ENCODE peak calls at places on chromosomes 2 and 18, in nine cellular contexts. One of them, this sample, is unnamed.

GRCh38 chr18:78069784-78070664 is 820.4 kb downstream of the GALR1 start:
- DNase-seq in aorta: no peak
- DNase-seq in AG04450: no peak
- DNase-seq in ascending aorta: no peak
- DNase-seq in stomach: no peak
- DNase-seq in brain microvascular endothelial cell: no peak
- DNase-seq in mesenchymal stem cell: no peak
- DNase-seq in A673: no peak
- DNase-seq in tibial nerve: peak; percentile 28
- DNase-seq in this sample: no peak

GRCh38 chr2:63283273-63283672 is 232.6 kb downstream of the OTX1 start:
- DNase-seq in aorta: no peak
- DNase-seq in AG04450: no peak
- DNase-seq in ascending aorta: no peak
- DNase-seq in stomach: no peak
- DNase-seq in brain microvascular endothelial cell: no peak
- DNase-seq in mesenchymal stem cell: no peak
- DNase-seq in A673: no peak
- DNase-seq in tibial nerve: no peak
- DNase-seq in this sample: no peak

GRCh38 chr2:201448701-201449100 is 2.6 kb downstream of the TRAK2 start:
- DNase-seq in aorta: no peak
- DNase-seq in AG04450: no peak
- DNase-seq in ascending aorta: no peak
- DNase-seq in stomach: no peak
- DNase-seq in brain microvascular endothelial cell: no peak
- DNase-seq in mesenchymal stem cell: no peak
- DNase-seq in A673: no peak
- DNase-seq in tibial nerve: no peak
- DNase-seq in this sample: peak; percentile 35

GRCh38 chr18:10346786-10347415 is 107.5 kb upstream of the APCDD1 start:
- DNase-seq in aorta: no peak
- DNase-seq in AG04450: no peak
- DNase-seq in ascending aorta: no peak
- DNase-seq in stomach: no peak
- DNase-seq in brain microvascular endothelial cell: no peak
- DNase-seq in mesenchymal stem cell: no peak
- DNase-seq in A673: no peak
- DNase-seq in tibial nerve: no peak
- DNase-seq in this sample: no peak

GRCh38 chr2:102187191-102188150 is 648 bp downstream of the IL1RL2 start:
- DNase-seq in aorta: peak; percentile 70
- DNase-seq in AG04450: no peak
- DNase-seq in ascending aorta: peak; percentile 67
- DNase-seq in stomach: peak; percentile 49
- DNase-seq in brain microvascular endothelial cell: peak; percentile 50
- DNase-seq in mesenchymal stem cell: no peak
- DNase-seq in A673: peak; percentile 42
- DNase-seq in tibial nerve: peak; percentile 18
- DNase-seq in this sample: peak; percentile 59

GRCh38 chr18:32576296-32576916 is 105.7 kb upstream of the GAREM1 start:
- DNase-seq in aorta: no peak
- DNase-seq in AG04450: no peak
- DNase-seq in ascending aorta: no peak
- DNase-seq in stomach: no peak
- DNase-seq in brain microvascular endothelial cell: peak; percentile 8
- DNase-seq in mesenchymal stem cell: peak; percentile 46
- DNase-seq in A673: peak; percentile 53
- DNase-seq in tibial nerve: no peak
- DNase-seq in this sample: no peak

GRCh38 chr2:109513230-109513629 is 100.5 kb downstream of the SEPTIN10 start:
- DNase-seq in aorta: no peak
- DNase-seq in AG04450: no peak
- DNase-seq in ascending aorta: no peak
- DNase-seq in stomach: no peak
- DNase-seq in brain microvascular endothelial cell: no peak
- DNase-seq in mesenchymal stem cell: no peak
- DNase-seq in A673: no peak
- DNase-seq in tibial nerve: no peak
- DNase-seq in this sample: no peak

GRCh38 chr2:36373149-36373880 is 17.7 kb downstream of the CRIM1 start:
- DNase-seq in aorta: no peak
- DNase-seq in AG04450: no peak
- DNase-seq in ascending aorta: no peak
- DNase-seq in stomach: no peak
- DNase-seq in brain microvascular endothelial cell: no peak
- DNase-seq in mesenchymal stem cell: peak; percentile 75
- DNase-seq in A673: no peak
- DNase-seq in tibial nerve: no peak
- DNase-seq in this sample: no peak

GRCh38 chr2:150485114-150485870 is 2.2 kb downstream of the RND3 start:
- DNase-seq in aorta: peak; percentile 88
- DNase-seq in AG04450: no peak
- DNase-seq in ascending aorta: peak; percentile 90
- DNase-seq in stomach: peak; percentile 89
- DNase-seq in brain microvascular endothelial cell: no peak
- DNase-seq in mesenchymal stem cell: peak; percentile 77
- DNase-seq in A673: peak; percentile 78
- DNase-seq in tibial nerve: peak; percentile 45
- DNase-seq in this sample: no peak

GRCh38 chr2:139876964-139877363 is 1096.8 kb upstream of the NXPH2 start:
- DNase-seq in aorta: no peak
- DNase-seq in AG04450: no peak
- DNase-seq in ascending aorta: no peak
- DNase-seq in stomach: no peak
- DNase-seq in brain microvascular endothelial cell: no peak
- DNase-seq in mesenchymal stem cell: no peak
- DNase-seq in A673: no peak
- DNase-seq in tibial nerve: no peak
- DNase-seq in this sample: no peak

GRCh38 chr2:196750977-196751631 is 48.4 kb downstream of the GTF3C3 start:
- DNase-seq in aorta: peak; percentile 76
- DNase-seq in AG04450: peak; percentile 44
- DNase-seq in ascending aorta: peak; percentile 72
- DNase-seq in stomach: peak; percentile 59
- DNase-seq in brain microvascular endothelial cell: peak; percentile 80
- DNase-seq in mesenchymal stem cell: peak; percentile 79
- DNase-seq in A673: peak; percentile 87
- DNase-seq in tibial nerve: peak; percentile 37
- DNase-seq in this sample: peak; percentile 54

GRCh38 chr2:241730679-241731293 is 3.6 kb upstream of the D2HGDH start:
- DNase-seq in aorta: no peak
- DNase-seq in AG04450: no peak
- DNase-seq in ascending aorta: no peak
- DNase-seq in stomach: no peak
- DNase-seq in brain microvascular endothelial cell: no peak
- DNase-seq in mesenchymal stem cell: no peak
- DNase-seq in A673: no peak
- DNase-seq in tibial nerve: no peak
- DNase-seq in this sample: no peak

GRCh38 chr2:241729868-241730267 is 4.6 kb upstream of the D2HGDH start:
- DNase-seq in aorta: no peak
- DNase-seq in AG04450: no peak
- DNase-seq in ascending aorta: no peak
- DNase-seq in stomach: no peak
- DNase-seq in brain microvascular endothelial cell: no peak
- DNase-seq in mesenchymal stem cell: no peak
- DNase-seq in A673: no peak
- DNase-seq in tibial nerve: no peak
- DNase-seq in this sample: no peak

GRCh38 chr2:241726459-241726858 is 8.0 kb upstream of the D2HGDH start:
- DNase-seq in aorta: no peak
- DNase-seq in AG04450: no peak
- DNase-seq in ascending aorta: no peak
- DNase-seq in stomach: no peak
- DNase-seq in brain microvascular endothelial cell: no peak
- DNase-seq in mesenchymal stem cell: no peak
- DNase-seq in A673: no peak
- DNase-seq in tibial nerve: no peak
- DNase-seq in this sample: no peak

GRCh38 chr2:241728000-241728399 is 6.4 kb upstream of the D2HGDH start:
- DNase-seq in aorta: no peak
- DNase-seq in AG04450: no peak
- DNase-seq in ascending aorta: no peak
- DNase-seq in stomach: no peak
- DNase-seq in brain microvascular endothelial cell: no peak
- DNase-seq in mesenchymal stem cell: no peak
- DNase-seq in A673: no peak
- DNase-seq in tibial nerve: no peak
- DNase-seq in this sample: no peak

DNA sequence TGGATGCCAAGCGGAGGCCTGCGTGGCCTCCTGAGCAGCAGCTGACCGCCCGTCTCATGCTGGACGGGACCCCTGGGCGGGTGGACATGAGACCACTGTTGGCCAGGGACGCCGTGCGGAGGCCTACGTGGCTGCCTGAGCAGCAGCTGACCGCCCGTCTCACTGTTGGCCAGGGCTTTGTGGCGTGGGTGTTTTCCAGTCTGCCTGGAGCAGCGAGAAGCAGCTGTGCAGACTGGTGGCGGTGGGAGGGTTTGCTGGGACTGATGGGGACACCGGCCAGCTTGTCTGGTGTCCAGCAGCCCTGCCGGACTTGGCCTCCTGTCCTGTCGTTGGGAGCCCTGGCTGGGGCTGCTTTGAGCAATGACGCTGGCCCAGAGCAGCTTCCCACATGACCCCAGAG is 5.8 kb upstream of the D2HGDH start:
- DNase-seq in aorta: peak; percentile 77
- DNase-seq in AG04450: no peak
- DNase-seq in ascending aorta: peak; percentile 76
- DNase-seq in stomach: no peak
- DNase-seq in brain microvascular endothelial cell: no peak
- DNase-seq in mesenchymal stem cell: no peak
- DNase-seq in A673: no peak
- DNase-seq in tibial nerve: no peak
- DNase-seq in this sample: no peak
- H3K27ac ChIP-seq in aorta: no peak overlapping the region
- H3K27ac ChIP-seq in AG04450: no peak overlapping the region
- H3K27ac ChIP-seq in ascending aorta: peak overlapping the region; percentile 2
- H3K27ac ChIP-seq in stomach: no peak overlapping the region
- H3K27ac ChIP-seq in brain microvascular endothelial cell: no peak overlapping the region
- H3K27ac ChIP-seq in mesenchymal stem cell: no peak overlapping the region
- H3K27ac ChIP-seq in A673: no peak overlapping the region
- H3K27ac ChIP-seq in tibial nerve: peak overlapping the region; percentile 56
- H3K27ac ChIP-seq in this sample: no peak overlapping the region

GRCh38 chr2:111142101-111142500 is 21.4 kb downstream of the BCL2L11 start:
- DNase-seq in aorta: no peak
- DNase-seq in AG04450: no peak
- DNase-seq in ascending aorta: no peak
- DNase-seq in stomach: no peak
- DNase-seq in brain microvascular endothelial cell: no peak
- DNase-seq in mesenchymal stem cell: no peak
- DNase-seq in A673: no peak
- DNase-seq in tibial nerve: no peak
- DNase-seq in this sample: no peak

GRCh38 chr2:111135910-111136297 is 15.2 kb downstream of the BCL2L11 start:
- DNase-seq in aorta: peak; percentile 52
- DNase-seq in AG04450: no peak
- DNase-seq in ascending aorta: no peak
- DNase-seq in stomach: no peak
- DNase-seq in brain microvascular endothelial cell: peak; percentile 48
- DNase-seq in mesenchymal stem cell: peak; percentile 7
- DNase-seq in A673: no peak
- DNase-seq in tibial nerve: no peak
- DNase-seq in this sample: no peak

GRCh38 chr2:111139637-111140317 is 19.1 kb downstream of the BCL2L11 start:
- DNase-seq in aorta: no peak
- DNase-seq in AG04450: no peak
- DNase-seq in ascending aorta: no peak
- DNase-seq in stomach: peak; percentile 52
- DNase-seq in brain microvascular endothelial cell: no peak
- DNase-seq in mesenchymal stem cell: no peak
- DNase-seq in A673: no peak
- DNase-seq in tibial nerve: no peak
- DNase-seq in this sample: no peak

GRCh38 chr2:111140815-111141214 is 20.1 kb downstream of the BCL2L11 start:
- DNase-seq in aorta: no peak
- DNase-seq in AG04450: no peak
- DNase-seq in ascending aorta: no peak
- DNase-seq in stomach: no peak
- DNase-seq in brain microvascular endothelial cell: no peak
- DNase-seq in mesenchymal stem cell: no peak
- DNase-seq in A673: no peak
- DNase-seq in tibial nerve: no peak
- DNase-seq in this sample: no peak

GRCh38 chr2:111138834-111139233 is 18.1 kb downstream of the BCL2L11 start:
- DNase-seq in aorta: no peak
- DNase-seq in AG04450: no peak
- DNase-seq in ascending aorta: no peak
- DNase-seq in stomach: no peak
- DNase-seq in brain microvascular endothelial cell: no peak
- DNase-seq in mesenchymal stem cell: no peak
- DNase-seq in A673: no peak
- DNase-seq in tibial nerve: no peak
- DNase-seq in this sample: no peak
- H3K27ac ChIP-seq in aorta: no peak overlapping the region
- H3K27ac ChIP-seq in AG04450: no peak overlapping the region
- H3K27ac ChIP-seq in ascending aorta: no peak overlapping the region
- H3K27ac ChIP-seq in stomach: no peak overlapping the region
- H3K27ac ChIP-seq in brain microvascular endothelial cell: no peak overlapping the region
- H3K27ac ChIP-seq in mesenchymal stem cell: no peak overlapping the region
- H3K27ac ChIP-seq in A673: no peak overlapping the region
- H3K27ac ChIP-seq in tibial nerve: no peak overlapping the region
- H3K27ac ChIP-seq in this sample: no peak overlapping the region

DNA sequence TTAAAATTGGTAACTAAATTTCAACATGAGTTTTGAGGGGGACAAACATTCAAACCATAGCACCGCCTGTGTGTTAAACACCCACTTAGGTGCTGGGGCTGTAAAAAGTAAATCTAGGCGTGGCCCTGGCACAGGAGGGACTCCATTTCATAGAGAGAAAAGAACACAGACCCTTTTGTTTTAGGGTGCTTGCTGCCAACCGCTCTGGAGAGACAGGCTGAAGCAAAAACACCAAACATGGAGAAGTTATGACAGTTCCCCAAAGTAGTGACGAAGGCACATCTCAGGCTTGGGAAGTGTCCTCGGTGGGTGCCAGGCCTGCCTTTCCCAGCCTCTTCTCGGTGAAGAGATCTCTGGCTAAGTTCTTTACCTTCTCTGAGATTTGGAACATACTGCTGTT is 5.1 kb downstream of the ACTG2 start:
- DNase-seq in aorta: no peak
- DNase-seq in AG04450: no peak
- DNase-seq in ascending aorta: no peak
- DNase-seq in stomach: no peak
- DNase-seq in brain microvascular endothelial cell: no peak
- DNase-seq in mesenchymal stem cell: no peak
- DNase-seq in A673: no peak
- DNase-seq in tibial nerve: no peak
- DNase-seq in this sample: no peak
- H3K27ac ChIP-seq in aorta: peak overlapping the region; percentile 48
- H3K27ac ChIP-seq in AG04450: no peak overlapping the region
- H3K27ac ChIP-seq in ascending aorta: peak overlapping the region; percentile 91
- H3K27ac ChIP-seq in stomach: peak overlapping the region; percentile 79
- H3K27ac ChIP-seq in brain microvascular endothelial cell: no peak overlapping the region
- H3K27ac ChIP-seq in mesenchymal stem cell: no peak overlapping the region
- H3K27ac ChIP-seq in A673: no peak overlapping the region
- H3K27ac ChIP-seq in tibial nerve: no peak overlapping the region
- H3K27ac ChIP-seq in this sample: no peak overlapping the region

DNA sequence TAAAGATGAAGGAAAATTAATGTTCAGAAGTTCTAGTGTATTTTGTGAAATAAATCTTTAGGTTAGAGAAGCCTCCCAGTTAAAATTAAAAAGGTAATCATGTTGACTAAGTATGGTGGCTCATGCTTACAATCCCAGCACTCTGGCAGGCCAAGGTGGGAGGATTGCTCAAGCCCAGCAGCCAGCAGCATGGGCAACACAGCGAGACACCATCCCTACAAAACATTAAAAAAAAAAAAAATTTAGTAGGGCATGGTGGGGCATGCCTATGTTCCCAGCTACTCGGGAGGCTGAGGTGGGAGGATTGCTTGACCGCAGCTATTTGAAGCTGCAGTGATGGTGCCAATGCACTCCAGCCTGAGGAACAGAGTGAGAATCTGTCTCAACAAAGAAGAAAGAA is 17.9 kb downstream of the XPO1 start:
- DNase-seq in aorta: no peak
- DNase-seq in AG04450: no peak
- DNase-seq in ascending aorta: no peak
- DNase-seq in stomach: no peak
- DNase-seq in brain microvascular endothelial cell: no peak
- DNase-seq in mesenchymal stem cell: no peak
- DNase-seq in A673: no peak
- DNase-seq in tibial nerve: no peak
- DNase-seq in this sample: no peak
- H3K27ac ChIP-seq in aorta: no peak overlapping the region
- H3K27ac ChIP-seq in AG04450: no peak overlapping the region
- H3K27ac ChIP-seq in ascending aorta: no peak overlapping the region
- H3K27ac ChIP-seq in stomach: no peak overlapping the region
- H3K27ac ChIP-seq in brain microvascular endothelial cell: no peak overlapping the region
- H3K27ac ChIP-seq in mesenchymal stem cell: no peak overlapping the region
- H3K27ac ChIP-seq in A673: no peak overlapping the region
- H3K27ac ChIP-seq in tibial nerve: no peak overlapping the region
- H3K27ac ChIP-seq in this sample: no peak overlapping the region

This sample was measured in CD8-positive, alpha-beta T cell.